ENCODE peak calls at places on chromosomes 6 and 20, in five cellular contexts. E is H1, W is mesenchymal stem cell, C is neuronal stem cell, Z is H9. X is an unnamed sample.
A peak's percentile ranks its signal among the peaks of the same experiment; 100 is the strongest.

GRCh38 chr20:51389543-51389924 is 153.0 kb downstream of the NFATC2 start:
- DNase-seq in E (no peak), W (no peak), C (no peak), Z (no peak), X (no peak)

GRCh38 chr6:3377536-3378397 is 79.1 kb downstream of the SLC22A23 start:
- DNase-seq in E (no peak), W (no peak), C (no peak), Z (no peak), X (peak; percentile 39)

GRCh38 chr6:4128748-4129147 is 6.6 kb downstream of the ECI2 start:
- DNase-seq in E (no peak), W (no peak), C (no peak), Z (no peak), X (peak; percentile 18)

GRCh38 chr6:5412663-5413062 is 151.3 kb downstream of the FARS2 start:
- DNase-seq in E (no peak), W (no peak), C (no peak), Z (no peak), X (no peak)

GRCh38 chr20:437787-438486 is 24.4 kb downstream of the TBC1D20 start:
- DNase-seq in E (no peak), W (no peak), C (no peak), Z (no peak), X (no peak)

GRCh38 chr6:132669690-132670291 is 10.8 kb upstream of the TAAR1 start:
- DNase-seq in E (no peak), W (peak; percentile 56), C (no peak), Z (no peak), X (peak; percentile 54)

GRCh38 chr6:64520050-64520449 is 884.4 kb downstream of the PHF3 start:
- DNase-seq in E (no peak), W (peak; percentile 95), C (no peak), Z (no peak), X (peak; percentile 95)

GRCh38 chr6:33237731-33238130 is 29.4 kb downstream of the RING1 start:
- DNase-seq in E (no peak), W (no peak), C (no peak), Z (no peak), X (no peak)

GRCh38 chr6:52552278-52552643 is 24.6 kb downstream of the TRAM2 start:
- DNase-seq in E (no peak), W (no peak), C (no peak), Z (no peak), X (no peak)

GRCh38 chr6:152948150-152948768 is 34.6 kb downstream of the FBXO5 start:
- DNase-seq in E (no peak), W (peak; percentile 58), C (peak; percentile 33), Z (no peak), X (peak; percentile 52)

GRCh38 chr6:73203098-73203497 is 22.2 kb downstream of the KHDC1L start:
- DNase-seq in E (no peak), W (peak; percentile 51), C (no peak), Z (no peak), X (peak; percentile 40)

GRCh38 chr20:4891364-4891763 is 109.9 kb downstream of the SLC23A2 start:
- DNase-seq in E (no peak), W (no peak), C (no peak), Z (no peak), X (no peak)

GRCh38 chr6:92756912-92757311 is 662.4 kb downstream of the EPHA7 start:
- DNase-seq in E (no peak), W (peak; percentile 70), C (no peak), Z (no peak), X (peak; percentile 65)

GRCh38 chr6:168120390-168121307 is 41.6 kb upstream of the FRMD1 start:
- DNase-seq in E (peak; percentile 29), W (no peak), C (no peak), Z (peak; percentile 21), X (no peak)

GRCh38 chr6:44289726-44290125 is 19.5 kb downstream of the TMEM151B start:
- DNase-seq in E (no peak), W (no peak), C (no peak), Z (no peak), X (no peak)

GRCh38 chr6:89146748-89147715 is 1.2 kb downstream of the PM20D2 start:
- DNase-seq in E (no peak), W (peak; percentile 54), C (peak; percentile 20), Z (peak; percentile 58), X (peak; percentile 65)

GRCh38 chr6:35776364-35777215 is at the start of gene CLPSL2:
- DNase-seq in E (peak; percentile 83), W (no peak), C (no peak), Z (peak; percentile 67), X (no peak)

GRCh38 chr20:50284811-50285375 is 94.3 kb downstream of the CEBPB start:
- DNase-seq in E (no peak), W (peak; percentile 55), C (no peak), Z (no peak), X (no peak)

GRCh38 chr20:24783631-24784492 is 165.2 kb upstream of the CST7 start:
- DNase-seq in E (peak; percentile 57), W (no peak), C (no peak), Z (peak; percentile 59), X (no peak)

GRCh38 chr6:81894788-81895221 is 142.3 kb upstream of the TENT5A start:
- DNase-seq in E (no peak), W (peak; percentile 61), C (peak; percentile 31), Z (no peak), X (peak; percentile 39)

GRCh38 chr6:37171141-37171969 is 1.4 kb downstream of the PIM1 start:
- DNase-seq in E (peak; percentile 60), W (peak; percentile 73), C (peak; percentile 41), Z (peak; percentile 47), X (peak; percentile 51)

GRCh38 chr6:167200806-167201205 is 43.0 kb upstream of the GPR31 start:
- DNase-seq in E (no peak), W (no peak), C (no peak), Z (no peak), X (no peak)

GRCh38 chr6:3325210-3325609 is 66.5 kb downstream of the PSMG4 start:
- DNase-seq in E (no peak), W (peak; percentile 22), C (no peak), Z (no peak), X (peak; percentile 62)

GRCh38 chr6:13470240-13471140 is 16.9 kb downstream of the GFOD1 start:
- DNase-seq in E (no peak), W (no peak), C (no peak), Z (no peak), X (no peak)

GRCh38 chr20:4601630-4602296 is 119.9 kb upstream of the PRND start:
- DNase-seq in E (no peak), W (peak; percentile 5), C (no peak), Z (no peak), X (no peak)

GRCh38 chr6:144478487-144478886 is 193.4 kb downstream of the UTRN start:
- DNase-seq in E (no peak), W (no peak), C (no peak), Z (no peak), X (no peak)

GRCh38 chr6:23003671-23004598 is 434.6 kb downstream of the HDGFL1 start:
- DNase-seq in E (no peak), W (peak; percentile 97), C (no peak), Z (no peak), X (peak; percentile 86)

GRCh38 chr20:24102290-24102689 is 113.7 kb upstream of the GGTLC1 start:
- DNase-seq in E (peak; percentile 61), W (no peak), C (no peak), Z (peak; percentile 73), X (no peak)

GRCh38 chr20:60700728-60701127 is 551.3 kb upstream of the CDH4 start:
- DNase-seq in E (no peak), W (no peak), C (no peak), Z (no peak), X (no peak)

GRCh38 chr6:49563006-49563886 is 12.8 kb downstream of the C6orf141 start:
- DNase-seq in E (no peak), W (no peak), C (no peak), Z (no peak), X (no peak)

GRCh38 chr6:104182811-104183210 is 676.9 kb downstream of the HACE1 start:
- DNase-seq in E (no peak), W (peak; percentile 9), C (no peak), Z (no peak), X (no peak)

GRCh38 chr20:36825374-36826104 is 50.4 kb upstream of the TLDC2 start:
- DNase-seq in E (no peak), W (no peak), C (no peak), Z (no peak), X (no peak)

DNA sequence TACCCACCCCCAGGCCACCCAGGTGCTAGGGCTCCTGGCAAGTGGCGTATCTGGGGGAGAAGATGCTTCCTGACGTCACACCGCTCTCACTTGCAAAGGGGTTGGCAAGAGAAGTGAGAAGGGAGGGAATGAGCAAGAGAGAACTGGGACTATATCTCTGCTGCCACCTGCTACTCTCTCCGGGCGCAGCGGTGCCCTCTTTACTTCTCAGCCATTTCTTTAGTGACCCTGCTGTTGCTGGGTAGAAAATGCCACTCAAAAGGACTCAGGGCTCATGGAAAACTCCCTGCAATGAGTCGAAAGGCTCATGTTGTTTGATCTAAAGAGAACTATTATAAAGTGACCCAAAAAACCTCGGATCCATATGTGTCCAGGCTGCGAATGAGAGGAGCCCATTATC is 401.8 kb downstream of the SAMD5 start:
- DNase-seq in E (no peak), W (no peak), C (no peak), Z (no peak), X (no peak)
- H4K8ac ChIP-seq in E (no peak overlapping the region), W (peak overlapping the region; percentile 16), C (no peak overlapping the region), Z (no peak overlapping the region), X (no peak overlapping the region)

GRCh38 chr20:59495166-59495565 is 109.2 kb upstream of the PHACTR3 start:
- DNase-seq in E (no peak), W (no peak), C (no peak), Z (no peak), X (no peak)
- H4K8ac ChIP-seq in E (no peak overlapping the region), W (no peak overlapping the region), C (no peak overlapping the region), Z (no peak overlapping the region), X (no peak overlapping the region)

GRCh38 chr6:56749632-56750151 is 107.0 kb upstream of the DST start:
- DNase-seq in E (no peak), W (peak; percentile 84), C (no peak), Z (no peak), X (peak; percentile 89)
- H4K8ac ChIP-seq in E (no peak overlapping the region), W (peak overlapping the region; percentile 10), C (no peak overlapping the region), Z (no peak overlapping the region), X (peak overlapping the region; percentile 73)

DNA sequence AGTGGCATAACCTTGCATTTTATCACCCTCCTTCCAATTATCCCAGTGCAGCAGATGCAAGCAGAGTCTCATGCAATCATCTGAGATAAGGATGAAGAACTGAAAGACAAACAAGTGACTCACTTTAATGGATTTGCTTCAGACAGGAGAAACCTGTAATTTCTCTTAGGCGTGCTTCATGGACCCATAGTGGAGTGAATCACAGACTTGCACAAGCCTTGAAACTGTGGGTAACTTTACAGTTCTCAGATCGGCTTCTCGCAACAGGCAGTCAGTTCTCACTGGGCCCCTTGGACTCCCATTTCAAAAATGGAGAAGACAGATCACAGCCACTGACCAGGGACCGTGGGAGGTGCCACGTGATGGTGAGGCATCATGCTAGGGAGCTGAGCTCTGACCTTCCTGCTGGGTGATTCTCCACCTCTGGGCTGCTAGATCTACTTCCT is at the start of gene ADGRF4:
- DNase-seq in E (no peak), W (peak; percentile 88), C (no peak), Z (no peak), X (peak; percentile 58)
- H4K8ac ChIP-seq in E (no peak within 1 kb of the TSS), W (no peak within 1 kb of the TSS), C (no peak within 1 kb of the TSS), Z (no peak within 1 kb of the TSS), X (no peak within 1 kb of the TSS)

X was measured in IMR-90.